ENCODE peak calls at places on chromosomes 2 and 18, in eight cellular contexts. C is glomerular endothelial cell; U is neuronal stem cell; Z is AG09319; S is stimulated activated naive CD8-positive, alpha-beta T cell treated with anti-CD3 and anti-CD28 coated beads, Interleukin-15, amount 100 ng/mL, for 72 hours; M is BJ; J is left ventricle myocardium superior; L is non-pigmented ciliary epithelial cell. F is an unnamed sample.

GRCh38 chr2:127220807-127221527 is 868 bp upstream of the CYP27C1 start:
- DNase-seq in M (no peak), Z (no peak), J (no peak), S (no peak), U (no peak), L (no peak), C (no peak), F (no peak)

GRCh38 chr2:208224802-208225201 is 30.1 kb downstream of the IDH1 start:
- DNase-seq in S (no peak), Z (no peak), J (no peak), U (no peak), L (no peak), C (no peak), M (no peak), F (no peak)

GRCh38 chr2:241300000-241300399 is 15.5 kb downstream of the HDLBP start:
- DNase-seq in U (no peak), S (peak), C (no peak), L (no peak), Z (no peak), M (no peak), J (no peak), F (no peak)

GRCh38 chr2:48852938-48853337 is 97.4 kb upstream of the LHCGR start:
- DNase-seq in Z (no peak), J (no peak), C (no peak), S (no peak), U (no peak), M (no peak), L (peak), F (no peak)

GRCh38 chr2:65435625-65436168 is 3.3 kb upstream of the SPRED2 start:
- DNase-seq in U (peak), L (no peak), Z (peak), S (peak), M (peak), J (peak), C (no peak), F (no peak)

GRCh38 chr2:98148968-98149697 is 62.2 kb downstream of the VWA3B start:
- DNase-seq in L (no peak), U (no peak), Z (peak), J (no peak), C (peak), M (no peak), S (peak), F (peak)

GRCh38 chr2:10135296-10136089 is 13.0 kb downstream of the RRM2 start:
- DNase-seq in Z (no peak), M (no peak), S (no peak), J (no peak), C (no peak), L (no peak), U (no peak), F (no peak)

GRCh38 chr2:241358470-241358869 is 2.4 kb downstream of the FARP2 start:
- DNase-seq in Z (no peak), C (peak), S (no peak), U (no peak), J (no peak), L (no peak), M (no peak), F (no peak)

GRCh38 chr18:28063181-28063790 is 113.6 kb downstream of the CDH2 start:
- DNase-seq in C (no peak), J (no peak), Z (no peak), M (no peak), U (no peak), S (no peak), L (no peak), F (no peak)

GRCh38 chr2:166135152-166135848 is 7.5 kb upstream of the SCN1A start:
- DNase-seq in M (no peak), Z (no peak), U (no peak), S (no peak), L (no peak), J (no peak), C (no peak), F (no peak)

GRCh38 chr2:53989210-53989862 is 18.5 kb upstream of the PSME4 start:
- DNase-seq in S (no peak), U (no peak), J (no peak), C (no peak), L (no peak), M (no peak), Z (no peak), F (no peak)

GRCh38 chr2:137942785-137943034 is 21.6 kb upstream of the HNMT start:
- DNase-seq in L (no peak), Z (no peak), M (no peak), U (no peak), J (no peak), S (no peak), C (no peak), F (no peak)

GRCh38 chr2:96102596-96103387 is 13.6 kb downstream of the ADRA2B start:
- DNase-seq in L (no peak), S (peak), U (no peak), C (no peak), M (no peak), J (peak), Z (no peak), F (peak)

GRCh38 chr2:165825041-165825440 is 31.0 kb upstream of the GALNT3 start:
- DNase-seq in M (no peak), J (no peak), U (no peak), Z (no peak), L (peak), S (no peak), C (no peak), F (no peak)

GRCh38 chr2:170974304-170974993 is 45.4 kb downstream of the GORASP2 start:
- DNase-seq in L (no peak), M (no peak), Z (no peak), S (no peak), C (no peak), U (no peak), J (no peak), F (no peak)

GRCh38 chr2:44549099-44549471 is 187.3 kb downstream of the CAMKMT start:
- DNase-seq in M (peak), S (no peak), Z (peak), L (no peak), J (no peak), U (no peak), C (peak), F (no peak)

GRCh38 chr2:25170888-25171287 is 2.5 kb upstream of the POMC start:
- DNase-seq in J (no peak), U (no peak), C (no peak), L (no peak), S (no peak), Z (no peak), M (no peak), F (no peak)

GRCh38 chr2:174263989-174264388 is 15.7 kb upstream of the OLA1 start:
- DNase-seq in M (peak), S (no peak), U (no peak), Z (peak), J (no peak), L (peak), C (no peak), F (no peak)

GRCh38 chr18:79615091-79615490 is 64.5 kb upstream of the CTDP1 start:
- DNase-seq in M (no peak), S (no peak), J (no peak), U (no peak), L (no peak), Z (no peak), C (no peak), F (no peak)

GRCh38 chr18:55588001-55588875 is at the start of gene TCF4:
- DNase-seq in M (no peak), Z (no peak), C (no peak), U (peak), S (peak), L (no peak), J (peak), F (peak)

GRCh38 chr18:45359275-45360009 is 255.8 kb upstream of the SLC14A2 start:
- DNase-seq in M (no peak), S (no peak), U (no peak), C (no peak), J (no peak), L (no peak), Z (no peak), F (no peak)

GRCh38 chr2:15912203-15912602 is 28.1 kb upstream of the MYCN start:
- DNase-seq in J (peak), C (peak), M (no peak), L (peak), Z (no peak), U (no peak), S (no peak), F (no peak)

GRCh38 chr2:190682168-190682567 is 33.3 kb downstream of the NAB1 start:
- DNase-seq in U (no peak), C (no peak), M (no peak), S (no peak), J (no peak), L (peak), Z (no peak), F (no peak)

GRCh38 chr2:168961450-168962229 is 60.5 kb downstream of the G6PC2 start:
- DNase-seq in Z (peak), L (peak), U (peak), S (peak), J (no peak), C (peak), M (peak), F (no peak)

GRCh38 chr2:6177796-6178195 is 485.6 kb downstream of the SOX11 start:
- DNase-seq in L (no peak), J (no peak), S (no peak), Z (no peak), M (no peak), U (no peak), C (no peak), F (no peak)

GRCh38 chr2:26527726-26528125 is 49.8 kb upstream of the OTOF start:
- DNase-seq in M (no peak), Z (no peak), L (no peak), C (no peak), J (no peak), U (no peak), S (no peak), F (no peak)

GRCh38 chr2:223058952-223059716 is 7.1 kb downstream of the KCNE4 start:
- DNase-seq in U (no peak), M (no peak), Z (no peak), L (no peak), S (no peak), J (no peak), C (no peak), F (no peak)

GRCh38 chr2:26455037-26455800 is 22.7 kb downstream of the OTOF start:
- DNase-seq in Z (no peak), M (no peak), J (no peak), L (no peak), S (no peak), U (no peak), C (no peak), F (no peak)

GRCh38 chr2:121295911-121296650 is 11.1 kb upstream of the TFCP2L1 start:
- DNase-seq in J (no peak), C (no peak), M (no peak), S (no peak), U (no peak), Z (no peak), L (no peak), F (no peak)

GRCh38 chr2:20223345-20224190 is 1.4 kb downstream of the SDC1 start:
- DNase-seq in L (no peak), Z (no peak), U (peak), S (peak), M (no peak), J (peak), C (no peak), F (no peak)

GRCh38 chr18:26803643-26804042 is 61.9 kb downstream of the AQP4 start:
- DNase-seq in C (no peak), Z (no peak), J (no peak), M (no peak), L (no peak), U (no peak), S (no peak), F (no peak)

GRCh38 chr2:60489269-60489668 is 64.2 kb downstream of the BCL11A start:
- DNase-seq in U (no peak), M (no peak), Z (no peak), L (no peak), J (peak), S (no peak), C (no peak), F (no peak)

GRCh38 chr2:102055346-102055975 is 63.7 kb downstream of the IL1R2 start:
- DNase-seq in Z (no peak), C (no peak), S (no peak), M (no peak), U (no peak), J (no peak), L (no peak), F (no peak)

GRCh38 chr18:24003903-24004640 is 10.5 kb upstream of the TTC39C start:
- DNase-seq in M (no peak), U (no peak), S (no peak), L (no peak), J (no peak), Z (no peak), C (no peak), F (no peak)